ENCODE peak calls at places on chromosomes 6 and 20, in eight cellular contexts. X, U, P, A, C, Y, K and J are unnamed samples.

GRCh38 chr6:84766118-84766683 is 1.8 kb upstream of the TBX18 start:
- DNase-seq in Y (no peak), U (no peak), C (no peak), X (no peak), K (no peak), P (no peak), A (no peak), J (no peak)

GRCh38 chr20:54200487-54201267 is 7.2 kb upstream of the PFDN4 start:
- DNase-seq in Y (no peak), C (no peak), U (no peak), K (no peak), A (no peak), P (no peak), X (no peak), J (no peak)

GRCh38 chr6:143691900-143692572 is 14.3 kb downstream of the PHACTR2 start:
- DNase-seq in X (no peak), K (no peak), Y (no peak), C (no peak), A (no peak), P (no peak), U (no peak), J (no peak)

GRCh38 chr20:11041396-11041795 is 367.6 kb upstream of the JAG1 start:
- DNase-seq in Y (no peak), X (no peak), C (no peak), K (no peak), A (no peak), P (no peak), U (no peak), J (no peak)

GRCh38 chr6:156933201-156934053 is 156.2 kb downstream of the ARID1B start:
- DNase-seq in X (no peak), C (peak; percentile 70), Y (no peak), U (no peak), P (no peak), K (no peak), A (no peak), J (no peak)

GRCh38 chr6:26316291-26316690 is 48.7 kb upstream of the BTN3A2 start:
- DNase-seq in C (no peak), K (no peak), U (no peak), A (no peak), P (no peak), X (no peak), Y (no peak), J (no peak)

GRCh38 chr6:88983532-88983931 is 20.1 kb upstream of the RNGTT start:
- DNase-seq in K (peak; percentile 23), U (no peak), X (no peak), P (peak; percentile 49), A (peak; percentile 22), Y (no peak), C (no peak), J (no peak)

GRCh38 chr6:158475344-158476302 is 84.3 kb upstream of the TMEM181 start:
- DNase-seq in X (no peak), C (no peak), A (peak; percentile 47), U (no peak), K (peak; percentile 21), Y (no peak), P (peak; percentile 45), J (no peak)

GRCh38 chr20:4234128-4234527 is 218.8 kb upstream of the RNF24 start:
- DNase-seq in C (no peak), A (no peak), Y (peak; percentile 46), K (peak; percentile 21), P (peak; percentile 49), U (no peak), X (no peak), J (no peak)

GRCh38 chr6:37308084-37308817 is 45.5 kb upstream of the RNF8 start:
- DNase-seq in A (no peak), X (no peak), C (peak; percentile 68), U (no peak), K (no peak), Y (no peak), P (no peak), J (no peak)

GRCh38 chr6:13451181-13451700 is 36.2 kb downstream of the GFOD1 start:
- DNase-seq in U (no peak), K (no peak), P (no peak), A (no peak), X (no peak), C (no peak), Y (no peak), J (no peak)

GRCh38 chr6:42819803-42820508 is 38.1 kb downstream of the BICRAL start:
- DNase-seq in A (peak; percentile 36), Y (no peak), C (no peak), K (no peak), U (no peak), X (no peak), P (peak; percentile 9), J (no peak)

GRCh38 chr20:21520702-21521595 is 7.1 kb upstream of the NKX2-2 start:
- DNase-seq in U (no peak), X (no peak), K (no peak), Y (no peak), P (no peak), C (no peak), A (no peak), J (no peak)

GRCh38 chr20:43404880-43405279 is 52.8 kb upstream of the SRSF6 start:
- DNase-seq in X (no peak), C (no peak), U (no peak), K (no peak), A (peak; percentile 55), Y (no peak), P (peak; percentile 18), J (peak; percentile 26)

GRCh38 chr6:19535351-19535750 is 301.8 kb upstream of the ID4 start:
- DNase-seq in X (no peak), P (no peak), C (peak; percentile 57), A (no peak), U (no peak), Y (no peak), K (no peak), J (no peak)

GRCh38 chr6:35722121-35722761 is 14.6 kb upstream of the ARMC12 start:
- DNase-seq in U (peak; percentile 66), C (peak; percentile 92), X (peak; percentile 61), Y (no peak), P (no peak), K (no peak), A (no peak), J (no peak)

GRCh38 chr6:17865798-17866725 is 121.4 kb downstream of the KIF13A start:
- DNase-seq in Y (peak; percentile 87), P (peak; percentile 91), C (peak; percentile 74), K (peak; percentile 67), A (no peak), U (peak; percentile 31), X (peak; percentile 26), J (peak; percentile 58)

GRCh38 chr6:127582777-127583462 is 5.9 kb downstream of the C6orf58 start:
- DNase-seq in X (no peak), U (no peak), Y (no peak), K (no peak), A (no peak), P (peak; percentile 54), C (no peak), J (no peak)

GRCh38 chr6:35622283-35622682 is 66.4 kb downstream of the FKBP5 start:
- DNase-seq in A (no peak), Y (no peak), P (no peak), C (no peak), U (no peak), K (no peak), X (no peak), J (no peak)

GRCh38 chr6:9563996-9564395 is 850.9 kb downstream of the TFAP2A start:
- DNase-seq in A (no peak), Y (no peak), K (no peak), P (no peak), C (no peak), U (no peak), X (no peak), J (no peak)

GRCh38 chr6:90288404-90288803 is 8.2 kb downstream of the BACH2 start:
- DNase-seq in A (peak; percentile 16), C (peak; percentile 29), X (no peak), U (no peak), P (no peak), K (no peak), Y (no peak), J (no peak)

GRCh38 chr6:20769651-20770050 is 235.4 kb downstream of the CDKAL1 start:
- DNase-seq in X (no peak), K (no peak), P (no peak), Y (no peak), A (no peak), U (no peak), C (no peak), J (no peak)

GRCh38 chr20:3123542-3123941 is 36.1 kb downstream of the FASTKD5 start:
- DNase-seq in U (no peak), C (no peak), X (no peak), A (no peak), P (no peak), Y (no peak), K (no peak), J (no peak)

DNA sequence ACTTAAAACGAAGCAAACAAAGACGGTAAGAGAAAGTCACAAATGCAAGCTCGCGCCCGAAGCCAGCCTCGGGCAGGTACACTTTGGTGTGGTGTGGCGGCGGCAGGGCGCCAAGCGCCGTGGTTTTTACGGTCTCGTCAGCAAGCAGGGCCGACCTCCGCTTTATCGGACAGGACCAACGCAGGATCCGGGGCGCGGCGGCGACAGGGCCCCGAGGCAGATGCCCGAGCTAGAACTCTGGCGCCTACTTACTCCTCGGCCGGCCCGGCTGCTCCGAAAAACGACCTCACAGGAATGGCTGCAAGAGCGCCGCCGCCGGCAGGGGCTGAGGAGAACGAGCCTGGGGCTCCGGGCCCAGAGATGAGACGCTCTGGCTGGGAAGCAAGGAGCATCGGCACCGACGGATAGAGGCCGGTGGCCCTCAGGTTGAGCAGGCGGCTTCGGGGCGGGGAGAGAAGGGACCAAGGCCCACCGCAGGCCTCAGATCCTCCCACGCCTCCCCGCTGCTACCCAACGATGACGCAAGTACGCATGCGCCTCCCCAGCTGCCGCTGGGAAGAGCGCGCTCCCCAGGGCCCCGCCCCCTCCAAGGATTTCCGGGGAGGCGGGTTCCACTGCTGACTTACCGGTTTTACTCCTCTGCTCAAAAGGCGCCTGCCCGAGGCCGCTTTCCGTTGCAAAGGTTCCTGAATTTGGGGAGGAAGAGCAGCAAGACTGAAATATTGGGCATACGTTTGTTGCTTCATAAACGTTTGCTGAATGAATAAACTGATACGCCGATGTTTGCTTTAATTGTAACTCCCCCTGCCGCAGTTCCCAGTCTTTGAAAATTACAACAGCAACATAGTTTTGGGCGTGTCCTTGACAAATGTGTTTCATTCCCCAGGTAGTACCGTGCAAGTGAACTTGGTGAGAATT is 60.5 kb downstream of the FAM217A start:
- DNase-seq in Y (peak; percentile 95), U (peak; percentile 96), C (peak; percentile 95), X (peak; percentile 84), P (peak; percentile 95), A (peak; percentile 96), K (peak; percentile 92), J (peak; percentile 76)
- TF ChIP-seq POLR2A in Y (peak; percentile 95), U (peak; percentile 90), C (peak; percentile 34), X (peak; percentile 86), P (peak; percentile 64), A (peak; percentile 93), K (peak; percentile 46), J (peak; percentile 71)

GRCh38 chr20:56359212-56360132 is 698 bp downstream of the FAM210B start:
- DNase-seq in P (peak; percentile 48), X (no peak), C (peak; percentile 60), U (peak; percentile 66), A (peak; percentile 19), K (peak; percentile 41), Y (peak; percentile 53), J (peak; percentile 73)
- TF ChIP-seq POLR2A in P (no peak), X (no peak), C (no peak), U (no peak), A (peak; percentile 31), K (no peak), Y (peak; percentile 53), J (no peak)

GRCh38 chr6:29649701-29650673 is 6.9 kb upstream of the MOG start:
- DNase-seq in P (peak; percentile 95), C (peak; percentile 99), U (peak; percentile 99), X (peak; percentile 98), K (peak; percentile 98), A (peak; percentile 94), Y (peak; percentile 98), J (peak; percentile 92)
- TF ChIP-seq POLR2A in P (peak; percentile 57), C (no peak), U (peak; percentile 72), X (no peak), K (no peak), A (peak; percentile 71), Y (peak; percentile 86), J (peak; percentile 23)

GRCh38 chr20:31717478-31717946 is 5.2 kb downstream of the BCL2L1 start:
- DNase-seq in U (no peak), Y (no peak), X (no peak), A (no peak), P (no peak), K (no peak), C (no peak), J (no peak)
- TF ChIP-seq POLR2A in U (no peak), Y (no peak), X (no peak), A (no peak), P (no peak), K (no peak), C (no peak), J (no peak)